ENCODE peak calls at places on chromosomes 12 and 14, in four cellular contexts. F is cardiac muscle cell, S is neural progenitor cell, C is IMR-90. L is an unnamed sample.
A peak's percentile ranks its signal among the peaks of the same experiment; 100 is the strongest.

GRCh38 chr12:1929985-1930815 is 11.7 kb upstream of the CACNA2D4 start:
- DNase-seq in F (no peak), S (no peak), C (no peak), L (no peak)

GRCh38 chr12:59027199-59027598 is 106.9 kb upstream of the LRIG3 start:
- DNase-seq in F (no peak), S (no peak), C (no peak), L (no peak)

GRCh38 chr12:57896437-57897201 is 44.7 kb upstream of the ATP23 start:
- DNase-seq in F (peak; percentile 60), S (peak; percentile 78), C (peak; percentile 64), L (no peak)

GRCh38 chr14:68451676-68452387 is 341.0 kb downstream of the ZFP36L1 start:
- DNase-seq in F (no peak), S (no peak), C (no peak), L (no peak)

GRCh38 chr12:3533703-3534386 is 42.8 kb downstream of the PRMT8 start:
- DNase-seq in F (peak; percentile 95), S (peak; percentile 33), C (no peak), L (no peak)

GRCh38 chr14:42316746-42317145 is 710.1 kb downstream of the LRFN5 start:
- DNase-seq in F (no peak), S (no peak), C (no peak), L (peak; percentile 13)

GRCh38 chr14:51602176-51602759 is 49.4 kb upstream of the FRMD6 start:
- DNase-seq in F (no peak), S (no peak), C (peak; percentile 52), L (no peak)

GRCh38 chr14:23396126-23396525 is 11.9 kb downstream of the MYH6 start:
- DNase-seq in F (no peak), S (no peak), C (no peak), L (no peak)

GRCh38 chr12:69502342-69503081 is 32.3 kb downstream of the FRS2 start:
- DNase-seq in F (no peak), S (no peak), C (no peak), L (no peak)

GRCh38 chr14:36773136-36773540 is 111.5 kb downstream of the PAX9 start:
- DNase-seq in F (no peak), S (no peak), C (peak; percentile 15), L (no peak)

GRCh38 chr12:57234571-57235011 is 5.1 kb downstream of the SHMT2 start:
- DNase-seq in F (no peak), S (no peak), C (no peak), L (no peak)

GRCh38 chr14:93047661-93048060 is 68.1 kb downstream of the ITPK1 start:
- DNase-seq in F (no peak), S (no peak), C (no peak), L (no peak)

GRCh38 chr12:6533653-6534157 is 612 bp upstream of the GAPDH start:
- DNase-seq in F (peak; percentile 93), S (peak; percentile 95), C (peak; percentile 84), L (peak; percentile 90)

GRCh38 chr14:91573894-91574837 is 64.1 kb upstream of the PPP4R3A start:
- DNase-seq in F (peak; percentile 75), S (peak; percentile 62), C (peak; percentile 25), L (peak; percentile 63)

GRCh38 chr12:76040461-76040860 is 8.9 kb upstream of the PHLDA1 start:
- DNase-seq in F (no peak), S (no peak), C (no peak), L (no peak)

GRCh38 chr12:98373982-98374381 is 141.4 kb upstream of the TMPO start:
- DNase-seq in F (no peak), S (peak; percentile 21), C (no peak), L (no peak)

GRCh38 chr12:119803391-119803791 is 73.7 kb downstream of the CIT start:
- DNase-seq in F (peak; percentile 65), S (peak; percentile 82), C (peak; percentile 42), L (no peak)

GRCh38 chr12:120259418-120260202 is 5.9 kb downstream of the PXN start:
- DNase-seq in F (no peak), S (no peak), C (peak; percentile 38), L (no peak)

GRCh38 chr12:34291001-34291400 is 268.7 kb downstream of the ALG10 start:
- DNase-seq in F (no peak), S (no peak), C (no peak), L (no peak)
- H3K4me3 ChIP-seq in F (no peak overlapping the region), S (no peak overlapping the region), C (no peak overlapping the region), L (no peak overlapping the region)

GRCh38 chr12:12185424-12185823 is 81.4 kb downstream of the LRP6 start:
- DNase-seq in F (no peak), S (no peak), C (peak; percentile 20), L (no peak)
- H3K27me3 ChIP-seq in F (no peaks in the 10 kb centered on the region), S (no peaks in the 10 kb centered on the region), C (no peaks in the 10 kb centered on the region), L (no peaks in the 10 kb centered on the region)

DNA sequence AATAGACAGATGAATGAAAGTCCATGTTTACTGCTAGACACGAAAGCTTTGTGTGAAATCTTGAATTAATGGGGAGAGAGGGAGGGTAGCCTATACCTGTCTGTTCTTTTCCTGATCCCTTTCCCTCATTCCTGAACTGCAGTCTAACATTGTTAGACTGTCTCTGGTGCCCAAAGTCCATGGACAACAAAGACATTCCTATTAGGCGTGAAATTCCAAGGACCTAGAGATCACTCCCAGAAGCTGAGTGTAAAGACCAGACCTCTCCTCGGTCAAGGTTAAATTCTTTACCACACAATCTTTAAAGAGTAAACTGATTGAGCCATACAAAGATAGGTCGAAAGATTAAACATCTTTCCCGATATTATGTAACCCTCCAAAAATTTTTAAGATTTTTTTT is 270.7 kb upstream of the GARIN2 start:
- DNase-seq in F (no peak), S (no peak), C (no peak), L (no peak)
- H3K4me3 ChIP-seq in F (no peak overlapping the region), S (no peak overlapping the region), C (no peak overlapping the region), L (no peak overlapping the region)

GRCh38 chr12:52684431-52684830 is 4.2 kb upstream of the KRT1 start:
- DNase-seq in F (no peak), S (no peak), C (no peak), L (no peak)

GRCh38 chr12:52682938-52683574 is 2.8 kb upstream of the KRT1 start:
- DNase-seq in F (no peak), S (no peak), C (no peak), L (no peak)

GRCh38 chr12:52685406-52685890 is 5.2 kb upstream of the KRT1 start:
- DNase-seq in F (no peak), S (no peak), C (no peak), L (no peak)

GRCh38 chr12:52682381-52682660 is 2.1 kb upstream of the KRT1 start:
- DNase-seq in F (no peak), S (no peak), C (no peak), L (no peak)

GRCh38 chr12:52683575-52684300 is 3.5 kb upstream of the KRT1 start:
- DNase-seq in F (no peak), S (no peak), C (no peak), L (no peak)
- H3K27me3 ChIP-seq in F (peaks cover 69% of the 10 kb centered on the region), S (peaks cover 47% of the 10 kb centered on the region), C (peaks cover 35% of the 10 kb centered on the region), L (peaks cover 9% of the 10 kb centered on the region)

GRCh38 chr12:77996670-77997069 is 166.0 kb downstream of the NAV3 start:
- DNase-seq in F (no peak), S (no peak), C (no peak), L (no peak)
- H3K4me3 ChIP-seq in F (no peak overlapping the region), S (no peak overlapping the region), C (no peak overlapping the region), L (no peak overlapping the region)

GRCh38 chr12:53324779-53325538 is 3.5 kb upstream of the AAAS start:
- DNase-seq in F (peak; percentile 96), S (peak; percentile 90), C (peak; percentile 84), L (peak; percentile 85)
- H3K27me3 ChIP-seq in F (peaks cover 7% of the 10 kb centered on the region), S (peaks cover 48% of the 10 kb centered on the region), C (peaks cover 14% of the 10 kb centered on the region), L (no peaks in the 10 kb centered on the region)

GRCh38 chr12:63862187-63863107 is 17.9 kb downstream of the SRGAP1 start:
- DNase-seq in F (no peak), S (no peak), C (no peak), L (peak; percentile 41)
- H3K4me3 ChIP-seq in F (no peak overlapping the region), S (no peak overlapping the region), C (no peak overlapping the region), L (no peak overlapping the region)

GRCh38 chr12:85279449-85280137 is 427 bp upstream of the ALX1 start:
- DNase-seq in F (no peak), S (peak; percentile 71), C (no peak), L (no peak)

GRCh38 chr12:85278598-85279448 is 1.2 kb upstream of the ALX1 start:
- DNase-seq in F (no peak), S (peak; percentile 13), C (no peak), L (no peak)

GRCh38 chr12:85280138-85280983 is at the start of gene ALX1:
- DNase-seq in F (peak; percentile 80), S (peak; percentile 89), C (peak; percentile 4), L (peak; percentile 78)

GRCh38 chr12:85275359-85275758 is 4.7 kb upstream of the ALX1 start:
- DNase-seq in F (no peak), S (no peak), C (no peak), L (no peak)

DNA sequence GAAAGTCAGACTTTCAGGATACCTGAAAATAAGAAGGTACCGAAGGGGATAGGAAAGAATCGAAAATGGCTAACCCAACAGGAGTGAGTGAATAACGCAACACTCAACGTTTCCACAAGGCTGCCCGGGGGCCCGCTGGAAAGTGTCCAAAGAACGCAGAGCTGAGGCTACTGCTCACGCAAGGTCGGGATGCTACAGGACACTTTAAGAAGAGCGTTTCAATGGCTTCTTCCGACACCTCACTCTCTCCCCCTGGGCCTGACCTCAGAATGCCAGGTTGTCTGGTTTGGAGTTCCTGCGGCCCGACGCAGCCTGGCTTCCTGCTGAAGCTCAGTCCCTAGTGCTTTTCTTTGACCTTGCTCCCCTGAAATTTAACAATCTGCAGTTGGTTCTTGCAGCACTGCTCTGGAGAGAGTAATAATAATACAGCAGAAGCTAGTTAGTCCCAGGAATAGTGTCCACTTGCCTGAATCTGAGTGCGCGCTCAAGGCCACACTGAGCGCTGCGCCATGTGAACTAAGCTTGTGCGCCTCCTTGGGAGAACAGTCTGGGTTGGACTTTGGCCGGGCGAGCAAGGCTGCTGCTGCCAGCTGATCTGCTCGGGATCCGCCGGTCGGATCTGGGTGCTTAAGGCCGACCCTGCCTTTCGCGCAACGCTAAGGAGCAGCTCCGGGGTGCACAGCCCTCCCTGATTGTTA is 2.0 kb upstream of the ALX1 start:
- DNase-seq in F (no peak), S (peak; percentile 35), C (no peak), L (no peak)
- H3K27me3 ChIP-seq in F (peaks cover 71% of the 10 kb centered on the region), S (peaks cover 85% of the 10 kb centered on the region), C (peaks cover 59% of the 10 kb centered on the region), L (no peaks in the 10 kb centered on the region)

GRCh38 chr14:25046301-25046943 is 3.5 kb downstream of the STXBP6 start:
- DNase-seq in F (peak; percentile 63), S (no peak), C (peak; percentile 26), L (no peak)

GRCh38 chr14:25048170-25049126 is 1.5 kb downstream of the STXBP6 start:
- DNase-seq in F (no peak), S (no peak), C (peak; percentile 86), L (no peak)

GRCh38 chr14:25050494-25051170 is 685 bp upstream of the STXBP6 start:
- DNase-seq in F (peak; percentile 23), S (peak; percentile 57), C (peak; percentile 82), L (no peak)

GRCh38 chr14:25049559-25050493 is at the start of gene STXBP6:
- DNase-seq in F (peak; percentile 85), S (peak; percentile 92), C (peak; percentile 65), L (no peak)

DNA sequence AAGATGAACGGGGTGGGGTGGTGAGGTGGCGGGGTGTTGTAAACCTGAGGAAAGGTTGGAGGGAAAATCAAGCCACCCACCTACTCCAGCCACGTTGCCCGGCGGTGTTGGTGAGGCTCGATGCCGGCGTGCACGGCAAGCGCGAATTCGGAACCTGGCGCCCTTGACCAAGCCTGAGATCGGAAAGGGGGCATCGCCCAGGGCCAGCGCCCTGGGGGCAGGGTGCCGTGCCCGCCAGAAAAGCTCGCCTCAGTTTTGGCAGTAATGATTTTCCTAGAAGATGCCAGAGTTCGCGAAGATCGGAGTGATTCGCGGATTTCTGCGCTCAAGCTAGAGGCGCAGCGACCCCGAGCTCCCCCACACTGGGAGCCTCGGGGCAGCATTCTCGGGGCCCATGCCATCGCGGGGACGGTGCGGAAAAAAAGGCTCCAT is 804 bp downstream of the STXBP6 start:
- DNase-seq in F (no peak), S (no peak), C (no peak), L (no peak)
- H3K4me3 ChIP-seq in F (peak overlapping the region; percentile 45), S (peak overlapping the region; percentile 71), C (peak overlapping the region; percentile 84), L (no peak overlapping the region)

L was measured in HAP-1.